ENCODE peak calls at places on chromosome 12, in five cellular contexts. B is activated CD8-positive, alpha-beta memory T cell treated with anti-CD3 and anti-CD28 coated beads, Interleukin-2, amount 10 ng/mL, durations not matched to agents 7 days and 5 days; A is T-helper 1 cell; K is NCI-H1092; L is NCI-H1436. P is an unnamed sample.

GRCh38 chr12:67355428-67356385 is 86.5 kb downstream of the CAND1 start:
- DNase-seq in L (peak; percentile 69), K (peak; percentile 53), B (no peak), A (no peak), P (no peak)

GRCh38 chr12:52506858-52507715 is 13.1 kb downstream of the KRT5 start:
- DNase-seq in K (peak; percentile 4), A (no peak), B (no peak), L (peak; percentile 32), P (no peak)

GRCh38 chr12:53966385-53967133 is 6.4 kb upstream of the HOXC11 start:
- DNase-seq in A (no peak), K (no peak), L (no peak), B (no peak), P (no peak)

GRCh38 chr12:52493172-52493571 is at the start of gene KRT6A:
- DNase-seq in K (no peak), B (no peak), L (no peak), A (no peak), P (no peak)

GRCh38 chr12:12859690-12860089 is 31.7 kb upstream of the GPRC5A start:
- DNase-seq in K (no peak), L (no peak), A (no peak), B (no peak), P (no peak)

GRCh38 chr12:58918475-58918874 is 1.8 kb downstream of the LRIG3 start:
- DNase-seq in A (no peak), B (no peak), L (no peak), K (no peak), P (no peak)

GRCh38 chr12:52389313-52390207 is 4.1 kb upstream of the KRT84 start:
- DNase-seq in A (no peak), K (no peak), L (no peak), B (no peak), P (peak; percentile 6)

GRCh38 chr12:101642115-101643067 is 47.6 kb downstream of the MYBPC1 start:
- DNase-seq in A (no peak), K (no peak), B (no peak), L (no peak), P (no peak)

GRCh38 chr12:116882742-116883141 is 1.5 kb upstream of the HRK start:
- DNase-seq in K (peak; percentile 23), L (no peak), A (no peak), B (no peak), P (no peak)

GRCh38 chr12:50110762-50111416 is 1.1 kb upstream of the COX14 start:
- DNase-seq in K (no peak), B (no peak), A (no peak), L (peak; percentile 50), P (no peak)

GRCh38 chr12:60174914-60175313 is 579.1 kb downstream of the SLC16A7 start:
- DNase-seq in K (no peak), B (no peak), L (no peak), A (no peak), P (no peak)

GRCh38 chr12:16171348-16171747 is 106.1 kb downstream of the SLC15A5 start:
- DNase-seq in K (no peak), B (no peak), L (no peak), A (no peak), P (no peak)

GRCh38 chr12:104886418-104887401 is 71.4 kb downstream of the SLC41A2 start:
- DNase-seq in B (no peak), L (no peak), K (no peak), A (no peak), P (no peak)

GRCh38 chr12:55842681-55843429 is at the start of gene MMP19:
- DNase-seq in B (no peak), A (no peak), L (no peak), K (no peak), P (no peak)

GRCh38 chr12:452667-453210 is 7.0 kb upstream of the B4GALNT3 start:
- DNase-seq in B (peak; percentile 84), A (peak; percentile 44), K (no peak), L (no peak), P (no peak)

GRCh38 chr12:116958402-116959197 is 47.9 kb downstream of the FBXW8 start:
- DNase-seq in L (no peak), A (no peak), B (peak; percentile 59), K (no peak), P (no peak)

GRCh38 chr12:57258977-57259970 is 8.3 kb upstream of the STAC3 start:
- DNase-seq in K (no peak), A (no peak), B (no peak), L (no peak), P (no peak)

GRCh38 chr12:47770086-47770726 is 2.8 kb upstream of the SLC48A1 start:
- DNase-seq in A (no peak), B (no peak), K (no peak), L (no peak), P (no peak)

GRCh38 chr12:122984612-122985358 is 4.3 kb downstream of the ARL6IP4 start:
- DNase-seq in K (no peak), L (no peak), B (no peak), A (no peak), P (peak; percentile 25)

GRCh38 chr12:91877022-91877421 is 268.6 kb downstream of the BTG1 start:
- DNase-seq in K (no peak), B (peak; percentile 95), L (no peak), A (peak; percentile 81), P (no peak)

GRCh38 chr12:62631531-62632520 is 165.2 kb downstream of the MON2 start:
- DNase-seq in K (no peak), A (no peak), B (no peak), L (no peak), P (peak; percentile 21)

GRCh38 chr12:34625116-34625515 is 602.8 kb downstream of the ALG10 start:
- DNase-seq in L (no peak), K (no peak), A (no peak), B (no peak), P (no peak)

GRCh38 chr12:113187588-113187987 is 2.1 kb downstream of the RITA1 start:
- DNase-seq in L (no peak), B (no peak), K (no peak), A (no peak), P (no peak)

GRCh38 chr12:52494518-52494917 is 1.5 kb upstream of the KRT6A start:
- DNase-seq in L (no peak), K (no peak), A (no peak), B (no peak), P (no peak)

GRCh38 chr12:3770891-3771290 is 18.0 kb upstream of the CRACR2A start:
- DNase-seq in K (no peak), A (no peak), B (no peak), L (no peak), P (no peak)

GRCh38 chr12:65990592-65990991 is 140.0 kb downstream of the LLPH start:
- DNase-seq in L (no peak), A (no peak), K (no peak), B (no peak), P (no peak)

GRCh38 chr12:72011374-72011773 is 72.7 kb downstream of the TPH2 start:
- DNase-seq in L (no peak), B (no peak), K (no peak), A (no peak), P (no peak)

P was measured in anterior cingulate cortex.